ENCODE peak calls at places on chromosome 22, in eight cellular contexts. M is A549, T is lung, Z is fibroblast of lung, B is tibial nerve, O is uterus, J is right atrium auricular region, U is cardiac muscle cell. G is an unnamed sample.
A peak's percentile ranks its signal among the peaks of the same experiment; 100 is the strongest.

GRCh38 chr22:36352775-36353507 is 34.8 kb downstream of the MYH9 start:
- DNase-seq in M (peak; percentile 78), T (no peak), Z (peak; percentile 90), B (peak; percentile 82), O (no peak), J (peak; percentile 85), U (no peak), G (peak; percentile 68)

GRCh38 chr22:29370556-29370955 is 17.8 kb downstream of the AP1B1 start:
- DNase-seq in M (no peak), T (no peak), Z (no peak), B (no peak), O (no peak), J (no peak), U (no peak), G (no peak)

GRCh38 chr22:42408815-42409529 is 23.2 kb downstream of the NFAM1 start:
- DNase-seq in M (no peak), T (no peak), Z (no peak), B (no peak), O (no peak), J (no peak), U (no peak), G (no peak)

GRCh38 chr22:42299586-42300285 is 29.3 kb upstream of the TCF20 start:
- DNase-seq in M (no peak), T (no peak), Z (no peak), B (peak; percentile 25), O (no peak), J (no peak), U (peak; percentile 52), G (no peak)

GRCh38 chr22:45240137-45240809 is 421 bp downstream of the KIAA0930 start:
- DNase-seq in M (no peak), T (no peak), Z (peak; percentile 35), B (no peak), O (peak; percentile 34), J (no peak), U (no peak), G (peak; percentile 36)

GRCh38 chr22:41534219-41534618 is 10.1 kb downstream of the POLR3H start:
- DNase-seq in M (no peak), T (no peak), Z (no peak), B (no peak), O (no peak), J (no peak), U (no peak), G (no peak)

GRCh38 chr22:19038728-19039447 is 83.3 kb downstream of the DGCR2 start:
- DNase-seq in M (no peak), T (no peak), Z (no peak), B (no peak), O (no peak), J (no peak), U (no peak), G (no peak)

GRCh38 chr22:46522743-46523300 is 14.6 kb downstream of the CELSR1 start:
- DNase-seq in M (no peak), T (no peak), Z (no peak), B (no peak), O (no peak), J (no peak), U (no peak), G (no peak)

GRCh38 chr22:25747245-25747944 is 5.4 kb downstream of the MYO18B start:
- DNase-seq in M (peak; percentile 87), T (peak; percentile 38), Z (peak; percentile 99), B (no peak), O (peak; percentile 26), J (peak; percentile 75), U (no peak), G (peak; percentile 93)

GRCh38 chr22:46953968-46954755 is 191.7 kb downstream of the TBC1D22A start:
- DNase-seq in M (no peak), T (no peak), Z (no peak), B (no peak), O (no peak), J (no peak), U (no peak), G (no peak)

GRCh38 chr22:21622624-21623401 is 7.0 kb downstream of the YDJC start:
- DNase-seq in M (no peak), T (no peak), Z (no peak), B (no peak), O (no peak), J (no peak), U (peak; percentile 25), G (no peak)
- H3K4me1 ChIP-seq in M (peaks cover 11% of the 10 kb centered on the region), T (no peaks in the 10 kb centered on the region), Z (peaks cover 7% of the 10 kb centered on the region), B (peaks cover 86% of the 10 kb centered on the region), O (no peaks in the 10 kb centered on the region), J (no peaks in the 10 kb centered on the region), U (peaks cover 10% of the 10 kb centered on the region), G (peaks cover 33% of the 10 kb centered on the region)

DNA sequence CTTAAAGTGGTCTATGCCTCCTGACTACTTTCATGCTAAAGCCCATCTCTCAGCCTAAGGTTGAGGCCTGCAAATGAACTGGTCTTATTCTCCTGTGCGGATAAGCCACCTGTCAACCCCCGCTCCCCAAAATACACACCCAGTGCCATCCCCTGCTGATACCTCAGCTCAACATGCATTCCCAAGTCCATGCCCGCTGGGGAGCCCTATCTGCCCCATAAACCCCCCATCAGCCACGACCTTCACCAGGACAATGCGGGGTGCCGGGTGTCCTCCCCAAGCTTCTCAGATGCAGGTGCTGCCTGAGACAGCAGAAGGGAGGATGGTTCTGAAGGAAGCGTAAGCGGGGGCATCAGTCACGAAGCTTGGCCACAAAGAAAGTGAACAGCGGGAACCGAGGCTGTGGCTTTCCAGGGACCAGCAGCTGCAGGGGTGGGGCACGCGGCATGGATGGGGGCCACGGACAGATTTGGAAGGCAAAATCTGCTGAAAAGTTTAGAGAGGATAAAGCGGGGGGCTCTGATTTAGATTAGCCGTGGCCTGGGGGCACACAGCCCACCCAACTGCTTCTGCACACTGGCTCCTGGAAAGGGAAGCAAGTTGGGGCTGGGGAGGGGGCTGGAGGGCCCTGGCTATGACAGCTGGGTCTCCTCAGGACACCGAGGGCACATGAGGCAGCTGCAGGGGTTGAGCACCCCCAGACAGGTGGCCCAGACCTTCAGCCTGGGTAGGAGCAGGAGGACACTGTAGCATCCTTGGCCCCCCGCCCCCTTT is 1391.9 kb downstream of the TBC1D22A start:
- DNase-seq in M (no peak), T (no peak), Z (no peak), B (no peak), O (no peak), J (no peak), U (no peak), G (no peak)
- H3K9me3 ChIP-seq in M (no peaks in the 10 kb centered on the region), T (no peaks in the 10 kb centered on the region), Z (no peaks in the 10 kb centered on the region), B (no peaks in the 10 kb centered on the region), O (no peaks in the 10 kb centered on the region), J (no peaks in the 10 kb centered on the region), U (no peaks in the 10 kb centered on the region), G (no peaks in the 10 kb centered on the region)

GRCh38 chr22:39935622-39936021 is 24.6 kb upstream of the TMA7B start:
- DNase-seq in M (no peak), T (no peak), Z (no peak), B (no peak), O (no peak), J (no peak), U (no peak), G (no peak)
- TF ChIP-seq CTCF in M (no peak), T (no peak), Z (no peak), B (no peak), O (no peak), J (no peak), U (no peak), G (no peak)

DNA sequence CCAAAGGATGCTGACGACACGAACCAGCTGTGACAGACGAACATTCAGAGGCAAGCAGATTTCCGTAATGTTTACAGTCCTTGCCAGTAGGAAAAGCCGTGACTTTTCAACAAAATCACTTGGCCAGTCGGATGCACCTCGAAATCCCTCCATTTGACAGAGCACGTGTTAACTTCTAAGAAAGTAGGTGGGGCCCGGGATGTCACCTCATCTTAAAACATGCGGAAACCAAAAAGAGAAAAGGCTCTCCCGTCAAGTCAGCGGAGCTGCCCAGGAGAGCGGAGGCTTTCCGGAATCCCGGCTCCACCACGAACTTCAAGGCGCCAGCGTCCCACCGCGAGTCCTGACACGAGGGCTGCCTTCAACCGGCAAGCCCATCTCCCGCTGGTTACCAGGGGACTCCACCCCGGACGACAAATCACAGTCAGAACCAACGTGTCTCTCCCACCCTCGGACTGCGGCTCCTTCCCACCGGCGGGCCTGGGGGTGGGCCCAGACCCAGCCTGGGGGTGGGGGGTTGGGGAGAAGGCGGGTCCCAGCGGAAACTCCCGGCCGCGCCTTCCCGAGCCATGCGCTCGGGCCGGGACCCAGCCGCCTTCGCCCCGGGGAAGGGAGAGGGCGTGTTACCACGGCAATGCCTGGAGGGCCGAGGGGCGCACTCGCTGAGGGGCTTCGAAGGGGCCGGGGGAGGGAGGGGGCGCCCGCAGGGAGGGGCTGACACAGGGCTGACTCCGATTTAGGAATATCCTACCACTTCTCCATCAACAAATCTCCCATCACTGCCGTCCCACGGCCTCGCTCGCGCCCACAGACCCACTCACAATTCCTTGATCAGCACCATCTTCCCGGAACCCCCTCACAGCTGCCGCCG is 470 bp downstream of the PITPNB start:
- DNase-seq in M (peak; percentile 41), T (peak; percentile 50), Z (peak; percentile 61), B (peak; percentile 43), O (peak; percentile 46), J (peak; percentile 59), U (peak; percentile 75), G (peak; percentile 70)
- H3K4me1 ChIP-seq in M (peaks cover 41% of the 10 kb centered on the region), T (peaks cover 24% of the 10 kb centered on the region), Z (peaks cover 5% of the 10 kb centered on the region), B (peaks cover 67% of the 10 kb centered on the region), O (no peaks in the 10 kb centered on the region), J (no peaks in the 10 kb centered on the region), U (peaks cover 50% of the 10 kb centered on the region), G (peaks cover 44% of the 10 kb centered on the region)

DNA sequence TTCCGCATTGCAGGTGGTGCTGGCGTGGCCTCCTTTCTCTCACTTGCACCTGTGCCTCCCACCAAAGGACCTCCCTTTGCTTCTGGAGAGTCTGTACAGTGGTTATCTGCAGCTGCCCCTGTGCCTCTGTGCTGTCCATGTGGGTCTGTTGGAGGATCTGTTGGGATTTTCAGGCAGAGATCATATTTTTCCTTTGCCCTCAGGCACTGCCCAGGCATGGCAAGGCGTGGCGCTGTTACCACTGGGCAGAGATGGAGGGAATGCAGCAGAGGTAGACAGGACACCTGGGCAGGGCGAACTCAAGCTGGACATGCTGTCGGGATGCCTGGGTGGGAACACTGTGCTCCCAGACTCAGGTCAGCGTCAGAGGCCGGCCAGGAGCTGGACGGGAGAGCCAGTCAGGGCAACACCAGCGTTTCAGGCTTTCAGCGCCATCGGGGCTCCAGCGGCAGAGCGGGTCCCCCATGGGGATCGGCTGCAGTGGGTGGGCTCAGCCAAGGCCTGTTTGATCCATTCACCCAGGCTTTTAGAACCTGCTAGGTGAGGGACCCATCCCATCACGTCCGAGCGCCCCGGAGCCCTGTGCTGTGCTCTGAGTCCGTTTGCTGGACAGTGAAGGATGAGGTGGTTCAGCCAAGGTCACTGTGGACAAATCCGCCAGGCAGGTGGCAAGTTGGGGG is 718.9 kb downstream of the BRD1 start:
- DNase-seq in M (no peak), T (no peak), Z (no peak), B (no peak), O (no peak), J (no peak), U (no peak), G (no peak)
- H3K9me3 ChIP-seq in M (no peaks in the 10 kb centered on the region), T (no peaks in the 10 kb centered on the region), Z (peaks cover 2% of the 10 kb centered on the region), B (no peaks in the 10 kb centered on the region), O (no peaks in the 10 kb centered on the region), J (no peaks in the 10 kb centered on the region), U (no peaks in the 10 kb centered on the region), G (no peaks in the 10 kb centered on the region)

G was measured in psoas muscle.